ENCODE peak calls at places on chromosomes 3 and 15, in ten cellular contexts. Q is WTC11; S is stimulated activated CD4-positive, alpha-beta T cell treated with anti-CD3 and anti-CD28 coated beads, Interleukin-1b, Interleukin-23, amount 100 ng/mL, for 48 hours; E is stimulated activated CD8-positive, alpha-beta memory T cell treated with anti-CD3 and anti-CD28 coated beads, Interleukin-15, amount 100 ng/mL, for 1 hour; H is mesenchymal stem cell; Y is iris pigment epithelial cell; K is posterior vena cava; R is Peyer's patch; P is effector memory CD8-positive, alpha-beta T cell; B is DMS153. D is an unnamed sample.

GRCh38 chr3:81249540-81250029 is 511.9 kb downstream of the GBE1 start:
- DNase-seq in Q (no peak), S (no peak), E (no peak), H (peak; percentile 55), Y (peak; percentile 89), K (no peak), R (no peak), P (no peak), B (no peak), D (peak; percentile 6)

GRCh38 chr15:35958021-35958420 is 412.1 kb upstream of the DPH6 start:
- DNase-seq in Q (no peak), S (no peak), E (no peak), H (no peak), Y (peak; percentile 31), K (no peak), R (no peak), P (no peak), B (peak; percentile 60), D (peak; percentile 68)

GRCh38 chr3:180979949-180980348 is 9.6 kb downstream of the DNAJC19 start:
- DNase-seq in Q (no peak), S (no peak), E (no peak), H (no peak), Y (peak; percentile 20), K (no peak), R (no peak), P (no peak), B (no peak), D (no peak)

GRCh38 chr3:42697326-42698051 is 5.1 kb downstream of the HHATL start:
- DNase-seq in Q (no peak), S (no peak), E (no peak), H (no peak), Y (no peak), K (no peak), R (peak; percentile 35), P (no peak), B (no peak), D (no peak)

GRCh38 chr3:100002599-100003350 is 111.5 kb downstream of the FILIP1L start:
- DNase-seq in Q (no peak), S (no peak), E (no peak), H (peak; percentile 83), Y (peak; percentile 97), K (no peak), R (peak; percentile 76), P (no peak), B (peak; percentile 65), D (peak; percentile 97)

GRCh38 chr3:161253711-161254110 is 32.6 kb downstream of the NMD3 start:
- DNase-seq in Q (no peak), S (no peak), E (no peak), H (no peak), Y (no peak), K (no peak), R (no peak), P (no peak), B (no peak), D (no peak)

GRCh38 chr3:160618363-160618762 is 53.0 kb upstream of the KPNA4 start:
- DNase-seq in Q (no peak), S (no peak), E (no peak), H (no peak), Y (no peak), K (no peak), R (no peak), P (no peak), B (no peak), D (no peak)

GRCh38 chr3:49899815-49900214 is 3.9 kb downstream of the MST1R start:
- DNase-seq in Q (peak; percentile 61), S (no peak), E (no peak), H (no peak), Y (no peak), K (no peak), R (no peak), P (no peak), B (no peak), D (no peak)

GRCh38 chr15:77839431-77839830 is 206.7 kb upstream of the LINGO1 start:
- DNase-seq in Q (no peak), S (no peak), E (no peak), H (no peak), Y (no peak), K (peak; percentile 45), R (no peak), P (no peak), B (no peak), D (no peak)

GRCh38 chr15:77748078-77749064 is 115.7 kb upstream of the LINGO1 start:
- DNase-seq in Q (no peak), S (no peak), E (no peak), H (no peak), Y (no peak), K (no peak), R (no peak), P (no peak), B (no peak), D (no peak)

GRCh38 chr3:50156991-50157493 is 1.9 kb downstream of the SEMA3F start:
- DNase-seq in Q (peak; percentile 54), S (no peak), E (no peak), H (peak; percentile 37), Y (no peak), K (no peak), R (no peak), P (no peak), B (no peak), D (peak; percentile 40)

GRCh38 chr3:69182588-69183299 is 60.3 kb upstream of the LMOD3 start:
- DNase-seq in Q (no peak), S (no peak), E (no peak), H (peak; percentile 91), Y (peak; percentile 88), K (no peak), R (no peak), P (no peak), B (no peak), D (peak; percentile 81)

GRCh38 chr3:113912551-113913246 is 35.1 kb upstream of the ZDHHC23 start:
- DNase-seq in Q (peak; percentile 40), S (peak; percentile 12), E (no peak), H (peak; percentile 75), Y (peak; percentile 66), K (no peak), R (peak; percentile 65), P (peak; percentile 21), B (peak; percentile 83), D (peak; percentile 77)

GRCh38 chr3:43870110-43870509 is 179.4 kb downstream of the ABHD5 start:
- DNase-seq in Q (no peak), S (no peak), E (no peak), H (peak; percentile 66), Y (peak; percentile 75), K (no peak), R (no peak), P (no peak), B (no peak), D (peak; percentile 69)

GRCh38 chr3:14345496-14346150 is 56.8 kb upstream of the SLC6A6 start:
- DNase-seq in Q (no peak), S (no peak), E (no peak), H (peak; percentile 64), Y (peak; percentile 62), K (no peak), R (no peak), P (no peak), B (no peak), D (peak; percentile 55)

GRCh38 chr3:178455264-178455663 is 81.0 kb upstream of the KCNMB2 start:
- DNase-seq in Q (no peak), S (no peak), E (no peak), H (no peak), Y (no peak), K (no peak), R (no peak), P (no peak), B (no peak), D (no peak)

GRCh38 chr3:65785065-65785645 is 253.6 kb downstream of the MAGI1 start:
- DNase-seq in Q (no peak), S (no peak), E (no peak), H (peak; percentile 65), Y (peak; percentile 80), K (no peak), R (no peak), P (no peak), B (peak; percentile 17), D (peak; percentile 80)

GRCh38 chr3:14300721-14301377 is 101.6 kb upstream of the SLC6A6 start:
- DNase-seq in Q (no peak), S (no peak), E (no peak), H (no peak), Y (no peak), K (peak; percentile 62), R (no peak), P (no peak), B (no peak), D (no peak)

GRCh38 chr15:23039917-23040281 is 530 bp upstream of the TUBGCP5 start:
- DNase-seq in Q (no peak), S (no peak), E (no peak), H (no peak), Y (peak; percentile 13), K (no peak), R (no peak), P (no peak), B (no peak), D (no peak)

GRCh38 chr3:144586382-144586781 is 614.8 kb downstream of the DIPK2A start:
- DNase-seq in Q (no peak), S (no peak), E (no peak), H (peak; percentile 41), Y (peak; percentile 77), K (no peak), R (no peak), P (no peak), B (no peak), D (peak; percentile 66)

GRCh38 chr3:24680214-24680967 is 185.7 kb upstream of the THRB start:
- DNase-seq in Q (peak; percentile 83), S (peak; percentile 45), E (no peak), H (peak; percentile 58), Y (peak; percentile 64), K (peak; percentile 85), R (peak; percentile 77), P (peak; percentile 12), B (no peak), D (no peak)

GRCh38 chr3:179071161-179071568 is 444 bp downstream of the ZMAT3 start:
- DNase-seq in Q (no peak), S (peak; percentile 61), E (peak; percentile 20), H (peak; percentile 82), Y (peak; percentile 64), K (no peak), R (peak; percentile 55), P (peak; percentile 45), B (no peak), D (peak; percentile 67)

D was measured in IMR-90.